ENCODE peak calls at places on chromosomes 13 and 19, in seven cellular contexts. K, B, T, E, Z, O and S are unnamed samples.

GRCh38 chr13:35283856-35284255 is 192.6 kb downstream of the MAB21L1 start:
- DNase-seq in K (no peak), B (no peak), T (no peak), E (no peak), Z (peak; percentile 21), O (no peak), S (no peak)

GRCh38 chr19:55491546-55492360 is 3.5 kb downstream of the SSC5D start:
- DNase-seq in K (no peak), B (no peak), T (no peak), E (no peak), Z (no peak), O (no peak), S (no peak)

GRCh38 chr13:47976325-47976724 is 24.7 kb downstream of the SUCLA2 start:
- DNase-seq in K (no peak), B (no peak), T (no peak), E (no peak), Z (no peak), O (no peak), S (no peak)

GRCh38 chr19:677601-678380 is 1.6 kb downstream of the FSTL3 start:
- DNase-seq in K (no peak), B (no peak), T (no peak), E (no peak), Z (peak; percentile 43), O (no peak), S (no peak)

GRCh38 chr19:28519950-28520861 is 692.7 kb downstream of the UQCRFS1 start:
- DNase-seq in K (no peak), B (no peak), T (no peak), E (no peak), Z (no peak), O (no peak), S (no peak)

GRCh38 chr19:35380450-35381124 is 9.7 kb downstream of the GPR42 start:
- DNase-seq in K (no peak), B (no peak), T (peak; percentile 94), E (no peak), Z (no peak), O (no peak), S (no peak)

GRCh38 chr13:67308004-67308772 is 78.1 kb upstream of the PCDH9 start:
- DNase-seq in K (no peak), B (no peak), T (no peak), E (no peak), Z (no peak), O (no peak), S (no peak)

GRCh38 chr13:79853258-79853657 is 372.3 kb downstream of the NDFIP2 start:
- DNase-seq in K (no peak), B (no peak), T (no peak), E (no peak), Z (no peak), O (no peak), S (no peak)

DNA sequence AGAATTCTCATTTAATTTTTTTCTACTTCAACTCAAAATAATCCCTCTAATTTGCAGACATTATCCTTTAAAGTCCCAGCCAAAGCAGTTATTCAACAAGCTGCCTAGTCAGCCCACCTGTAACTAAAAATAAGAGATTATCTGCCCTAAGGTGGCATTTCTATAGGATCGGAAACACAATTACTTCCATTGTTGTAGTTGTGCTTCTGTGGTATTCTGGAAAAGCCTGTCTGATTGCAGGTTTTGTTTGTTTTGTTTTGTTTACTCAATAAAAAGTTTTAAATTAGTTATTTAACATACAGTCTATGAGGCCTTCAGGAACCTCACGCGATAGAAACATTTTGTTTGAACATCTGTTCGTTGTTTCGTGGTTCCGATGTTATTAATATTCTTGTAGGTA is 101.0 kb downstream of the ZIC5 start:
- DNase-seq in K (no peak), B (no peak), T (no peak), E (no peak), Z (no peak), O (no peak), S (no peak)
- TF ChIP-seq MAX in K (no peak), B (no peak), T (no peak), E (no peak), Z (no peak), O (no peak), S (no peak)

GRCh38 chr13:51130348-51130747 is 19.3 kb upstream of the C13orf42 start:
- DNase-seq in K (no peak), B (no peak), T (no peak), E (no peak), Z (no peak), O (no peak), S (no peak)

GRCh38 chr13:51137250-51137649 is 26.2 kb upstream of the C13orf42 start:
- DNase-seq in K (no peak), B (no peak), T (no peak), E (no peak), Z (no peak), O (no peak), S (no peak)

GRCh38 chr13:51136276-51136980 is 25.4 kb upstream of the C13orf42 start:
- DNase-seq in K (no peak), B (no peak), T (no peak), E (no peak), Z (no peak), O (no peak), S (no peak)

GRCh38 chr13:51134763-51135365 is 23.8 kb upstream of the C13orf42 start:
- DNase-seq in K (no peak), B (no peak), T (no peak), E (no peak), Z (no peak), O (no peak), S (no peak)
- TF ChIP-seq MAX in K (no peak), B (no peak), T (no peak), E (no peak), Z (no peak), O (no peak), S (no peak)

DNA sequence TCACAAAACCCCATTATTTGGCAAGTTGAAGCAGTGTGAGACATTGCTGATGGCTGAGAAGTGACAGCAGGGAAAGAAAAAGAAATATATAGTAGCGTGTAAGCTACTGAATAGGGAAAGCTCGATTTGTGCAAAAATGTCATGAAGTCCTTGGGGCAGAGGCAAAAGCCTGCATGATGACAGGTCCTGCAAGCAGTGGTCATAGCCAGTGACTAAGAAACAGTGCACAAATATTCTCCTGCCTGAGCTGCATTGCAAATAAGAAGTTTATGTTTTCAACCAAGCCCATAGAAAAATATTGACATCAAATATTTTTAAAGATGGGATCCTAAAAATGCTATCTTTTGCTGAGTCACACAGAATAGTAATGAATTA is 270.0 kb downstream of the SLITRK6 start:
- DNase-seq in K (no peak), B (no peak), T (no peak), E (no peak), Z (peak; percentile 22), O (no peak), S (no peak)
- TF ChIP-seq MAX in K (no peak), B (no peak), T (no peak), E (no peak), Z (no peak), O (no peak), S (no peak)

DNA sequence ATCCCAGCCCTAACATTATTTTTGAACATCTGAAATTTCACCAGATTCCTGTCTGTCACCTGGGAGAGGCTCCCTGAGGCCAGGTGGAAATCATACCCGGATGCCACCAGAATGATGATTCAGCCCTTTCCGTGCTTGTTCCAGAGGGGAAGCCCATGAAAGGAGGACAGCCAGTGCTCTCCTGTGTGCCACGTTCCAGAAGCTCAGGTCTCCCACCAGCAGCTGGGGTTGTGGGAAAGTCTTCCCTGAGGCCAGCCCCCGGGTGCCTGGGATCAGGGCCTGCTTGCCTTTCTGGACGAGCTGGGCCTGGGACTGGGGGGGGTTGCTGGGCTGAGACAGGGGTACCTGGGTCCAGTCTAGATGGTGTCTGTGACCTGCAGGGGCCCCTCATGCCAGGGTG is 25.5 kb upstream of the IGFL1 start:
- DNase-seq in K (no peak), B (no peak), T (no peak), E (no peak), Z (no peak), O (no peak), S (no peak)
- TF ChIP-seq MAX in K (no peak), B (no peak), T (no peak), E (no peak), Z (no peak), O (no peak), S (no peak)

GRCh38 chr13:113928701-113929627 is 44.9 kb downstream of the C13orf46 start:
- DNase-seq in K (no peak), B (peak; percentile 9), T (no peak), E (no peak), Z (no peak), O (peak; percentile 74), S (no peak)
- TF ChIP-seq MAX in K (no peak), B (no peak), T (no peak), E (no peak), Z (no peak), O (no peak), S (no peak)

DNA sequence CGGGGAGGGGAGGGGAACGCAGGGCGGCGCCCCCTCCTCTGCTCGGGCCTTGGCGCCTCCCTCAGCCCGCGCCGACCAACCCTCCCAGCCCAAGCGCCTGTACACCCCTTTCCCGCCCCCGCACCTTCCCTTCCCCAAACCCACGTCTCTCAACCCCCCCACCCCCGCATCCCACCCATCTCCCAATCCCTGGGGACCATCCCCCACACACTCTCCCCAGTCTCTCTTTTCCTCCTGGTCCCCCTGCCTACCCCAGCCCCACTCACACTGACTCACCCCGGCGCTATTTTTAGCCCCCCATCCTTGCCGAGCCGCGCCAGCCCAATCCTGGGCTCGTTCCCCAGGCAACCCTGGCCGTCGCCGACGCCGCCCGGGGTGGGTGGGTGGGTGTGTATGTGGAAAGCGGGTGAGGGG is 11.7 kb downstream of the CIC start:
- DNase-seq in K (no peak), B (no peak), T (peak; percentile 67), E (no peak), Z (no peak), O (peak; percentile 58), S (peak; percentile 76)
- TF ChIP-seq MAX in K (no peak), B (no peak), T (no peak), E (no peak), Z (no peak), O (no peak), S (no peak)

DNA sequence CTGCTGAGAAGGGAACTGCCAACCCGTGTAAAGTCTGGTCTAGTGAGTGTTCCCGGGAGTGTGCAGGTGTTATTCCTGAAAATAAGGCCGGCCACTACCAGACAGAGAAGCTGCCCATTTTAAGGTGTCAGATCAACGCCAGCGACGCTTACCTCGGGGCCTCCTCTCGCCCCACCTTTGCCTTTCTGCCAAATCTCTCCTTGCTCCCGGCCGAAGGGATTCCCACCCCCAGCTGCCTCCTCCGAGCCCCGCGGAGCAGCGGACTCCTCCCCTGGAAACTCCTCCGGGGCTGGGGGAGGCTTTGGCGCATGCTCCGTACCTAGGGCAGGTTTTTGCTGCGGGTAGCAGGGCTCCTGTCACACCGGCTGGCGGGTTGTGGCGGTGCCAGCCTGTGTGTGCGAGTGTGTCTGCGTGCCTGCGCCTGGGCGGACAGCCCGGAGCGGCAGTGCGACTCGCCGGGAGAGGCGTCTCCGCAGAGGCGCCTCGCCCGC is at the start of gene HS6ST3:
- DNase-seq in K (peak; percentile 10), B (peak; percentile 75), T (no peak), E (peak; percentile 38), Z (peak; percentile 16), O (peak; percentile 79), S (peak; percentile 4)
- TF ChIP-seq MAX in K (no peak), B (no peak), T (no peak), E (no peak), Z (no peak), O (no peak), S (no peak)